ENCODE peak calls at places on chromosomes 1 and 21, in ten cellular contexts. Z is adrenal gland, C is right atrium auricular region, K is endothelial cell of umbilical vein, J is GM06990, S is hepatocyte, I is AG04450, O is pancreas, W is IMR-90, Q is thoracic aorta. L is an unnamed sample.

GRCh38 chr1:212037900-212038299 is 2.4 kb downstream of the DTL start:
- DNase-seq in Z (no peak), C (no peak), K (no peak), J (no peak), S (no peak), I (no peak), O (no peak), W (no peak), Q (no peak), L (no peak)

GRCh38 chr1:175802407-175803123 is 59.2 kb upstream of the TNR start:
- DNase-seq in Z (no peak), C (no peak), K (no peak), J (no peak), S (no peak), I (no peak), O (no peak), W (no peak), Q (no peak), L (no peak)

GRCh38 chr1:244371294-244372141 is 80.2 kb downstream of the ADSS2 start:
- DNase-seq in Z (no peak), C (no peak), K (no peak), J (no peak), S (no peak), I (no peak), O (no peak), W (no peak), Q (no peak), L (no peak)

GRCh38 chr1:234243872-234244271 is 129.4 kb upstream of the COA6 start:
- DNase-seq in Z (no peak), C (no peak), K (no peak), J (no peak), S (no peak), I (no peak), O (no peak), W (no peak), Q (no peak), L (no peak)

GRCh38 chr1:145706282-145706681 is 886 bp downstream of the PDZK1 start:
- DNase-seq in Z (no peak), C (no peak), K (no peak), J (no peak), S (peak), I (no peak), O (no peak), W (peak), Q (no peak), L (peak)

GRCh38 chr1:17875171-17875881 is 120.2 kb downstream of the ACTL8 start:
- DNase-seq in Z (no peak), C (no peak), K (no peak), J (no peak), S (no peak), I (no peak), O (peak), W (peak), Q (no peak), L (peak)

GRCh38 chr1:93033785-93034184 is 45.3 kb upstream of the MTF2 start:
- DNase-seq in Z (no peak), C (no peak), K (no peak), J (peak), S (no peak), I (no peak), O (no peak), W (peak), Q (no peak), L (no peak)

GRCh38 chr21:35220301-35220700 is 171.2 kb upstream of the RUNX1 start:
- DNase-seq in Z (no peak), C (no peak), K (no peak), J (no peak), S (no peak), I (no peak), O (no peak), W (no peak), Q (no peak), L (peak)

GRCh38 chr1:201217146-201217545 is 26.5 kb downstream of the IGFN1 start:
- DNase-seq in Z (no peak), C (peak), K (no peak), J (no peak), S (no peak), I (no peak), O (peak), W (no peak), Q (no peak), L (no peak)

GRCh38 chr21:39094847-39095525 is 88.3 kb downstream of the PSMG1 start:
- DNase-seq in Z (no peak), C (no peak), K (peak), J (no peak), S (peak), I (peak), O (no peak), W (peak), Q (no peak), L (no peak)

GRCh38 chr1:55506686-55507577 is 291.8 kb upstream of the USP24 start:
- DNase-seq in Z (no peak), C (no peak), K (no peak), J (no peak), S (no peak), I (no peak), O (no peak), W (peak), Q (no peak), L (peak)

GRCh38 chr1:72837781-72838180 is 555.4 kb upstream of the NEGR1 start:
- DNase-seq in Z (no peak), C (no peak), K (no peak), J (no peak), S (no peak), I (no peak), O (no peak), W (no peak), Q (no peak), L (no peak)

GRCh38 chr1:90879281-90879680 is 142.6 kb downstream of the ZNF644 start:
- DNase-seq in Z (no peak), C (no peak), K (no peak), J (no peak), S (no peak), I (no peak), O (no peak), W (peak), Q (no peak), L (no peak)

GRCh38 chr1:31460027-31460426 is 47.0 kb downstream of the SERINC2 start:
- DNase-seq in Z (no peak), C (no peak), K (no peak), J (no peak), S (peak), I (no peak), O (no peak), W (peak), Q (no peak), L (peak)
- TF ChIP-seq CTCF in Z (peak), C (no peak), K (peak), J (peak), S (peak), I (peak), O (no peak), W (peak), Q (no peak), L (peak)

DNA sequence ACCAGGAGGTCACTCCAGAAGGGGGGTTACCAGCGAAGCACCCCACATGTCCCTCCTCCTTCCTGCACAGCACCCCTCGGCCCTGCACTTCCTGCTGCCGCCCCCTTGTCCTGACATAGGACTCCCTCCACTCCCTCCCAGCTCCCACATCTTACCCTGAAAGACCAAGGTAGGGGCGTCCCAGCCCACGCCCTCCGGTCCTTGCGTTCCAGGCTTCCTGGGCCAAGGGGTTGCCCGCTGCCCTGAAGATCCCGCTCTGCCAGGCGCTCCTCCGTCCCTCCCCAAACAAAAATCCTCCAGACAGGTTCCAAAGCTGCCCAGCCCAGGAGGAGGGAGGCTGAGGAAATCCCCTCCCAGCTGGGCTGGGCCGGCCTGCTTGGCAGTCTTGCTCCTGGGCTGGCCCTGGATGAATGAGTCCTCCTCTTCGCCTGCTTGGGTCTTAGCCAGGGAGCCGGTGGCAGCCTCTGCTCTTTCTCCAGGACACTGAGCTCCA is at the start of gene RHBDL2:
- DNase-seq in Z (peak), C (peak), K (peak), J (no peak), S (no peak), I (no peak), O (peak), W (peak), Q (no peak), L (no peak)
- H3K4me3 ChIP-seq in Z (peak), C (peak), K (no peak), J (no peak), S (no peak), I (peak), O (no peak), W (peak), Q (peak), L (peak)

GRCh38 chr1:229627003-229627402 is 956 bp downstream of the URB2 start:
- DNase-seq in Z (no peak), C (no peak), K (peak), J (no peak), S (no peak), I (no peak), O (no peak), W (no peak), Q (no peak), L (no peak)

GRCh38 chr1:229623838-229624237 is 2.1 kb downstream of the TAF5L start:
- DNase-seq in Z (no peak), C (no peak), K (no peak), J (no peak), S (no peak), I (no peak), O (no peak), W (no peak), Q (no peak), L (no peak)

GRCh38 chr1:229624906-229625871 is 733 bp downstream of the TAF5L start:
- DNase-seq in Z (peak), C (no peak), K (peak), J (peak), S (peak), I (no peak), O (peak), W (peak), Q (no peak), L (peak)

GRCh38 chr1:229624521-229624905 is 1.4 kb downstream of the TAF5L start:
- DNase-seq in Z (no peak), C (no peak), K (no peak), J (no peak), S (no peak), I (no peak), O (no peak), W (no peak), Q (no peak), L (no peak)

DNA sequence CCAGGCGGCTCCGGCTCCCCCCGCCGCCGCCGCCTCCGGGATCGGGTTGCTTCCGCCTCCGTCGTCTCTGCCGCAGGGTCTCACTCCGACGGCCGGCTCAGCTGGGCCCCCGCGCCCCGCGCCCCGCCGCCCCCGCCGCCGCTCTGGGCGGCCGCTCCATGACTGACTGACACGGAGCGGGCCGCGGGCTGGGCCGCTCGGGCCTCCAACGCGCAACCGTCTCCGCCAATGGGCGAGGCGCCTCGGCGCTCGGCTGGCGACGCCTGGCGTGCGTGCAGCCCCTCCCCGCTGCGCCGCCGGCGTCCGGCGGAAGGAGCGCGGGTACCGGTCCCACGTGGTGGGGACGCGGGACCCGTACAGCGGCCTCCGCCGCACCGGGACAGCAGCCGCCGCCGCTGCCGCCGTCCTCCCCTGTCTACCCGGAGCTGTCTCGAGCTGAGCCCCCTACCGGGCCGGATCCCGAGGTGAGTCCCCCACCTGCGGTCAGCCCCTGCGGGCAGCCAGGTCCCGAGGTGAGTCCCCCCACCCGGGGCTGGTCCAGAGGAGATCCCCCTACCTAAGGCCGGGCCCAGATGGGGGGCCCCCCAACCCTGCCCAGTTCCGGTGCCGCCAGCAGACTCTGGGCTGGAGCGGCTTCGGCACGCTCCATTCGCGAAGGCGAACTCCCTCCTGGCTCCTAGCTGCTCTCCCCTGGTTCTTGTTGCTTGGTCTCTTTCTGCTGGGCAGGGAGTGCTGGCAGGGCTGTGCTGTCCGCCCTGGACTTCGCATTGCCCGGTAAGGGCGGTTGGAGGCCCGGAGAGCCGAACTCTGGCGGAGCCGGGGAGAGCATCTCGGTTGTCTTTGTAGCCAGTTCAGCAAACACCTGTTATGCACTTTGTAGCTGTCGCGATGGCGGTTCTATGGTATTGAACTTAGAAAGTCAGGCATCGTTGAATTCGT is at the start of the genes TAF5L and URB2:
- DNase-seq in Z (peak), C (peak), K (peak), J (peak), S (peak), I (peak), O (peak), W (peak), Q (no peak), L (peak)
- TF ChIP-seq CTCF in Z (no peak), C (no peak), K (no peak), J (no peak), S (no peak), I (no peak), O (no peak), W (no peak), Q (no peak), L (no peak)

GRCh38 chr1:36285450-36286101 is 20.6 kb upstream of the SH3D21 start:
- DNase-seq in Z (peak), C (peak), K (peak), J (no peak), S (peak), I (peak), O (no peak), W (peak), Q (no peak), L (peak)
- H3K4me3 ChIP-seq in Z (no peak), C (no peak), K (no peak), J (no peak), S (no peak), I (no peak), O (no peak), W (no peak), Q (no peak), L (no peak)

GRCh38 chr1:22555386-22555656 is 8.0 kb upstream of the EPHA8 start:
- DNase-seq in Z (no peak), C (no peak), K (no peak), J (no peak), S (no peak), I (no peak), O (no peak), W (no peak), Q (no peak), L (no peak)

GRCh38 chr1:22556391-22557104 is 6.7 kb upstream of the EPHA8 start:
- DNase-seq in Z (no peak), C (no peak), K (no peak), J (no peak), S (no peak), I (no peak), O (no peak), W (no peak), Q (no peak), L (no peak)

GRCh38 chr1:22553104-22553880 is 10.0 kb upstream of the EPHA8 start:
- DNase-seq in Z (peak), C (no peak), K (no peak), J (no peak), S (no peak), I (no peak), O (peak), W (no peak), Q (no peak), L (no peak)

GRCh38 chr1:22551591-22552370 is 11.5 kb upstream of the EPHA8 start:
- DNase-seq in Z (no peak), C (no peak), K (no peak), J (no peak), S (no peak), I (no peak), O (no peak), W (no peak), Q (no peak), L (no peak)

DNA sequence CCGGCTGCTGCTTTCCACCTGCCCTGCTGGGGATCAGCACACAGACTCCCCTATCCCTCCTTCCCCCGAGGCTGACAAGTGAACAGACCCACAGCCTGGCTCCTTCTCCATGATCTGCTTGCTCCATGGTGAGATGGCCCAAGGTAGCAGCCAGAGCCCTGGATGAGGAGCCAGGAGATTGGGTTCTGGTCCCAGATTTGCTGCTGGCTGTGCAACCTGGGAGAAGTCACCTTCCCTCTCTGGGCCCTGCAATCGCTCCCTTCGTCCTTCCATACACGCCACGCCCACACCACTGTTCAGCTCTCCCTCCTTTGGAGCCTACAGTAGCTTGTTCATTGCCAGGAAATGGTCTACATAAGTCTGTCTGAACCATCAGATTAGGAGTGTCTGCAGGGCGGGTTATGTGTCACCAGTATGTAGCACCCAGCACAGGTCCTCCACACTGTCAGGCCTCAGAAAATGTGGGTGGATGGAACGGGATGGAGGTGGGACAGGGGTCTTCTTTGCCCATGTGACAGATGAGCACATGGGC is 9.2 kb upstream of the EPHA8 start:
- DNase-seq in Z (no peak), C (no peak), K (no peak), J (no peak), S (no peak), I (no peak), O (no peak), W (no peak), Q (no peak), L (no peak)
- TF ChIP-seq CTCF in Z (no peak), C (no peak), K (no peak), J (no peak), S (no peak), I (no peak), O (no peak), W (no peak), Q (no peak), L (no peak)

DNA sequence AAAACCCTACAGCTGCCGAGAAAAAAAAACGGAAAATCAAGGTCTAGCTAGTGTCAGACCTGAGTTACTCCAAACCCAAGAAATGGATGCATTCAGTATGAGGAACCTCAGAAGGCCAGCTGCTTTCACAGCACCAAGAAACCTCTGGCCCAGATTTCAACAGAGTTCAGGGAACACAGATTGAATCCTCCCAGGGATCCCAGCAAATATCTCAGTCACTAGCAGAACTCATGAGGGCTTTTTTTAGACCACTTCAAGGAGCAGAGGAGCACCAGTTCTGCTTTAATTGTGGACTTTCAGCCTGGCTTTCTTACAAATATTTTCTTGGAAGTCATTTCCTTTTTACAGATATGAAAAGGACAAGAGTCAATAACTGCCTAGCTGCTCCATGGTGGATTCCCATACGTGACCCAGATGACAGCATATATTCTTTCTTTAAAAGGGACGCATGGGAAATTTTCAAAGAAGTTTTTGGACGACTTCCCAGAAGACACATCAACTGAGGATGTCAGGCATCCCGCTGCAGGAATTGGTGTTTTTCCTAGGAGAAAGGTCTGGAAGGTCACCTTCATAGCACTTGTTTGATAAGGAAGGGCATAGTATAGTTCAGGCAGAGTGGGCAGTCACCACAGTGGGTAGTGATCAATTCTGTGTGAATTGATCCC is 6.4 kb upstream of the LRRC8B start:
- DNase-seq in Z (no peak), C (no peak), K (no peak), J (no peak), S (no peak), I (no peak), O (no peak), W (peak), Q (no peak), L (peak)
- H3K4me3 ChIP-seq in Z (no peak), C (no peak), K (no peak), J (no peak), S (no peak), I (no peak), O (no peak), W (no peak), Q (no peak), L (no peak)

L was measured in foreskin fibroblast.